ENCODE peak calls at places on chromosome 4, in nine cellular contexts. W is right atrium auricular region, D is transverse colon, X is RWPE1, M is A549, K is HCT116, G is lung, C is heart right ventricle, S is SK-N-SH. Y is an unnamed sample.

GRCh38 chr4:148648599-148648998 is 206.4 kb upstream of the NR3C2 start:
- DNase-seq in S (no peak), G (no peak), M (no peak), W (no peak), C (no peak), D (no peak), K (no peak), X (no peak), Y (no peak)

GRCh38 chr4:145734576-145735329 is 54.8 kb downstream of the C4orf51 start:
- DNase-seq in D (peak; percentile 61), W (peak; percentile 90), G (peak; percentile 74), S (no peak), M (peak; percentile 72), X (peak; percentile 95), C (no peak), K (no peak), Y (peak; percentile 95)

GRCh38 chr4:145299380-145300076 is 119.1 kb upstream of the OTUD4 start:
- DNase-seq in K (peak; percentile 56), G (no peak), W (no peak), S (no peak), X (peak; percentile 46), D (no peak), M (no peak), C (no peak), Y (no peak)

GRCh38 chr4:30269850-30270249 is 450.3 kb upstream of the PCDH7 start:
- DNase-seq in X (no peak), S (no peak), G (no peak), C (no peak), D (no peak), W (no peak), K (peak; percentile 43), M (peak; percentile 2), Y (no peak)

GRCh38 chr4:16171831-16172230 is 54.4 kb downstream of the TAPT1 start:
- DNase-seq in X (no peak), C (no peak), K (no peak), M (no peak), S (no peak), W (no peak), G (no peak), D (no peak), Y (no peak)

GRCh38 chr4:119646347-119647071 is 17.9 kb upstream of the PDE5A start:
- DNase-seq in C (no peak), W (no peak), S (no peak), G (no peak), K (no peak), M (no peak), X (no peak), D (peak; percentile 25), Y (no peak)

GRCh38 chr4:112029642-112030235 is 115.5 kb upstream of the FAM241A start:
- DNase-seq in D (no peak), S (no peak), X (no peak), K (no peak), G (no peak), C (no peak), W (no peak), M (no peak), Y (no peak)

GRCh38 chr4:56434599-56435000 is 815 bp downstream of the PPAT start:
- DNase-seq in S (no peak), D (no peak), X (peak; percentile 55), M (no peak), G (no peak), W (no peak), C (no peak), K (no peak), Y (no peak)

GRCh38 chr4:73707918-73708577 is 32.3 kb upstream of the CXCL8 start:
- DNase-seq in X (peak; percentile 55), D (peak; percentile 39), S (no peak), W (peak; percentile 82), G (peak; percentile 74), M (peak; percentile 69), C (peak; percentile 15), K (peak; percentile 42), Y (peak; percentile 78)

GRCh38 chr4:26510334-26510705 is 20.0 kb upstream of the CCKAR start:
- DNase-seq in W (no peak), D (no peak), S (no peak), G (no peak), K (no peak), M (no peak), C (no peak), X (no peak), Y (no peak)

GRCh38 chr4:52780206-52780605 is 29.0 kb upstream of the ERVMER34-1 start:
- DNase-seq in S (no peak), K (no peak), X (no peak), W (no peak), M (no peak), G (no peak), C (no peak), D (no peak), Y (no peak)

GRCh38 chr4:182975806-182976205 is 58.6 kb upstream of the DCTD start:
- DNase-seq in W (no peak), M (peak; percentile 61), C (no peak), K (peak; percentile 50), G (no peak), D (no peak), X (peak; percentile 75), S (peak; percentile 22), Y (no peak)

GRCh38 chr4:7719354-7720174 is 220.1 kb downstream of the AFAP1 start:
- DNase-seq in D (peak; percentile 50), G (peak; percentile 57), M (no peak), X (peak; percentile 55), C (peak; percentile 72), W (no peak), K (no peak), S (peak; percentile 96), Y (no peak)

DNA sequence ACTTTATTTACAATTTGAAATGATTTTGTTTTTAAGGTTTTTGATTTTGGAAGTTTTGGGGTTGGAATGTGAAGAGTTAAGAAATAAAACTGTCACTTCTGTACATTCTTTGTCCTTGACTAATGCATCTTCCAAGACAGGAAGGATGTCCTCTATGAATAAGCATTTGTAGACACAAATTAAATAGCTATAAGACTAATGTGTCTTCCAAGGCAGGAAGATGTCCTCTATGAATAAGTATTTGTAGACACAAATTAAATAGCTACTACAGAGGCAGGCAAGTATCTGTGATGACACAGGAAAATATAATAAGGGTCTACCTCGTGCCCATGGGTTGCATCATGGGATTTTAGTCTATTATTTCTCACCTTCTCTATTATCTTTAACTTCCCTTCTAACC is 14.5 kb downstream of the PRSS48 start:
- DNase-seq in D (no peak), W (no peak), K (no peak), S (no peak), C (no peak), X (no peak), G (no peak), M (no peak), Y (no peak)
- H3K27ac ChIP-seq in D (no peak overlapping the region), W (no peak overlapping the region), K (no peak overlapping the region), S (no peak overlapping the region), C (peak overlapping the region; percentile 8), X (no peak overlapping the region), G (no peak overlapping the region), M (no peak overlapping the region), Y (no peak overlapping the region)

GRCh38 chr4:107213880-107214279 is 177.8 kb upstream of the DKK2 start:
- DNase-seq in X (no peak), C (no peak), K (no peak), D (no peak), W (no peak), G (no peak), M (no peak), S (no peak), Y (no peak)

GRCh38 chr4:107212565-107212964 is 176.5 kb upstream of the DKK2 start:
- DNase-seq in G (no peak), X (no peak), M (no peak), K (no peak), D (no peak), C (no peak), S (peak; percentile 48), W (no peak), Y (no peak)

GRCh38 chr4:107215222-107215621 is 179.1 kb upstream of the DKK2 start:
- DNase-seq in X (no peak), M (no peak), C (no peak), G (no peak), K (no peak), D (no peak), S (no peak), W (no peak), Y (no peak)

GRCh38 chr4:107210450-107211239 is 174.5 kb upstream of the DKK2 start:
- DNase-seq in X (peak; percentile 35), S (no peak), C (no peak), M (no peak), D (no peak), K (no peak), G (no peak), W (peak; percentile 59), Y (no peak)

GRCh38 chr4:107213410-107213809 is 177.3 kb upstream of the DKK2 start:
- DNase-seq in D (no peak), S (peak; percentile 65), W (no peak), K (no peak), G (no peak), M (no peak), C (no peak), X (no peak), Y (no peak)
- TF ChIP-seq CTCF in D (no peak), S (peak; percentile 18), W (no peak), K (no peak), G (no peak), M (no peak), C (no peak), X (no peak), Y (no peak)

GRCh38 chr4:37540486-37540885 is 145.7 kb downstream of the RELL1 start:
- DNase-seq in C (no peak), G (no peak), K (no peak), M (no peak), D (no peak), W (no peak), X (no peak), S (no peak), Y (no peak)
- H3K27ac ChIP-seq in C (no peak overlapping the region), G (no peak overlapping the region), K (no peak overlapping the region), M (no peak overlapping the region), D (no peak overlapping the region), W (no peak overlapping the region), X (no peak overlapping the region), S (no peak overlapping the region), Y (no peak overlapping the region)

GRCh38 chr4:88892646-88893045 is 164.3 kb downstream of the FAM13A start:
- DNase-seq in G (no peak), X (no peak), D (no peak), W (no peak), K (no peak), C (no peak), S (no peak), M (no peak), Y (no peak)

GRCh38 chr4:88897180-88897579 is 159.8 kb downstream of the FAM13A start:
- DNase-seq in W (no peak), D (no peak), G (no peak), S (no peak), K (no peak), C (no peak), M (no peak), X (no peak), Y (no peak)

GRCh38 chr4:88893961-88894360 is 163.0 kb downstream of the FAM13A start:
- DNase-seq in X (no peak), W (no peak), C (no peak), D (no peak), K (no peak), M (no peak), G (no peak), S (no peak), Y (no peak)

DNA sequence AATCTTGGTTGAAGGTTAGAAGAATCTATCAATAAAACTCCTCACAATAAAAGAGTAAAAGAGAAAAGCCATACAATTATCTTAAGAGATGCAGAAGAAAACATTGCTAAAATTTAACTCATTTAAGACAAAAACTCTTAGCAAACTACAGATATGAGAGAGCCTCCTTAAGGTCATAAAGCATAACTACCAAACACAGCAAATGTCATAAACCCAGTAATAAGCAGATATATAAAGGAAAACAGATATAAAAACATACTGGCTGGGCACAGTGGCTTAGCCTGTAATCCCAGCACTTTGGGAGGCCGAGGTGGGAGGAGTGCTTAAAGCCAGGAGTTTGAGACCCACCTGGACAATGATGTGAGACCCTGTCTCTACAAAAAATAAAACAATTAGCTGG is 165.3 kb downstream of the FAM13A start:
- DNase-seq in S (no peak), C (no peak), M (no peak), X (no peak), W (no peak), K (no peak), G (no peak), D (no peak), Y (no peak)
- TF ChIP-seq CTCF in S (no peak), C (no peak), M (no peak), X (no peak), W (no peak), K (no peak), G (no peak), D (no peak), Y (no peak)

Y was measured in coronary artery.